ENCODE peak calls at places on chromosomes 12 and 14, in ten cellular contexts. V is GM23338, X is K562, U is breast epithelium, T is Panc1, Z is transverse colon, K is stomach, P is esophagus muscularis mucosa, A is H1, D is HCT116. O is an unnamed sample.
A peak's percentile ranks its signal among the peaks of the same experiment; 100 is the strongest.

GRCh38 chr12:8145754-8146415 is 10.9 kb upstream of the ZNF705A start:
- DNase-seq in K (no peak), X (no peak), D (no peak), P (no peak), T (no peak), A (peak; percentile 50), V (peak; percentile 82), Z (no peak), U (no peak), O (peak; percentile 34)

GRCh38 chr12:110330124-110330523 is 49.1 kb downstream of the ATP2A2 start:
- DNase-seq in D (no peak), U (no peak), P (no peak), T (no peak), Z (no peak), V (no peak), A (no peak), K (no peak), X (no peak), O (no peak)

GRCh38 chr14:68680541-68681051 is 112.3 kb downstream of the ZFP36L1 start:
- DNase-seq in V (no peak), K (no peak), D (no peak), U (no peak), P (no peak), X (no peak), Z (no peak), A (no peak), T (no peak), O (no peak)

GRCh38 chr14:91290986-91291385 is 46.5 kb upstream of the GPR68 start:
- DNase-seq in A (no peak), D (no peak), V (no peak), K (peak; percentile 67), P (no peak), T (no peak), X (no peak), Z (no peak), U (no peak), O (no peak)

GRCh38 chr12:92464911-92465310 is 237.9 kb upstream of the PLEKHG7 start:
- DNase-seq in P (no peak), X (no peak), T (no peak), U (no peak), K (no peak), Z (no peak), A (no peak), D (no peak), V (peak; percentile 41), O (no peak)

GRCh38 chr12:61916856-61917255 is 343.3 kb upstream of the USP15 start:
- DNase-seq in U (no peak), T (no peak), K (no peak), A (peak; percentile 3), Z (no peak), X (no peak), D (no peak), P (no peak), V (peak; percentile 2), O (no peak)

GRCh38 chr12:120713861-120714482 is 3.7 kb downstream of the UNC119B start:
- DNase-seq in A (no peak), D (peak; percentile 63), P (no peak), U (no peak), X (peak; percentile 64), T (peak; percentile 33), K (peak; percentile 73), V (peak; percentile 97), Z (peak; percentile 72), O (no peak)

GRCh38 chr14:58662759-58663158 is 25.0 kb downstream of the DACT1 start:
- DNase-seq in K (no peak), V (no peak), D (no peak), Z (no peak), P (no peak), X (no peak), T (no peak), A (no peak), U (no peak), O (no peak)

GRCh38 chr12:92434607-92435025 is 268.2 kb upstream of the PLEKHG7 start:
- DNase-seq in T (no peak), Z (no peak), X (no peak), P (no peak), K (no peak), V (no peak), A (no peak), U (no peak), D (no peak), O (no peak)

GRCh38 chr12:80858356-80858755 is 79.4 kb downstream of the LIN7A start:
- DNase-seq in P (no peak), U (no peak), D (no peak), Z (no peak), X (no peak), K (no peak), T (no peak), V (no peak), A (no peak), O (no peak)

GRCh38 chr12:132429122-132429931 is 60.6 kb upstream of the FBRSL1 start:
- DNase-seq in K (peak; percentile 38), D (no peak), T (no peak), X (no peak), Z (no peak), V (peak; percentile 76), U (no peak), A (no peak), P (no peak), O (peak; percentile 69)

GRCh38 chr14:73026845-73027542 is at the start of gene ZFYVE1:
- DNase-seq in D (peak; percentile 95), V (peak; percentile 100), K (peak; percentile 97), X (peak; percentile 85), P (peak; percentile 98), U (peak; percentile 95), T (peak; percentile 93), Z (peak; percentile 97), A (peak; percentile 98), O (peak; percentile 99)

GRCh38 chr12:124792961-124793441 is 70.7 kb downstream of the SCARB1 start:
- DNase-seq in P (no peak), D (no peak), A (no peak), V (no peak), U (no peak), K (no peak), T (no peak), Z (no peak), X (no peak), O (no peak)

GRCh38 chr12:127063339-127064090 is 1203.5 kb upstream of the TMEM132C start:
- DNase-seq in V (no peak), X (peak; percentile 28), U (no peak), K (no peak), A (no peak), Z (no peak), T (no peak), P (no peak), D (no peak), O (no peak)

GRCh38 chr14:92093320-92093719 is 13.1 kb downstream of the ATXN3 start:
- DNase-seq in P (no peak), Z (no peak), A (no peak), V (peak; percentile 22), X (no peak), T (no peak), K (no peak), D (no peak), U (no peak), O (no peak)

GRCh38 chr12:131094831-131095805 is 141.4 kb downstream of the ADGRD1 start:
- DNase-seq in Z (no peak), P (no peak), D (no peak), V (no peak), A (no peak), T (no peak), K (no peak), X (no peak), U (peak; percentile 40), O (peak; percentile 68)

GRCh38 chr12:131091413-131091975 is 137.8 kb downstream of the ADGRD1 start:
- DNase-seq in D (no peak), U (no peak), V (no peak), K (no peak), X (no peak), A (no peak), Z (peak; percentile 4), T (no peak), P (no peak), O (peak; percentile 15)

GRCh38 chr12:131091976-131092691 is 138.4 kb downstream of the ADGRD1 start:
- DNase-seq in A (no peak), T (no peak), V (no peak), P (no peak), K (no peak), X (no peak), D (no peak), U (peak; percentile 37), Z (peak; percentile 6), O (peak; percentile 16)

GRCh38 chr12:131093971-131094830 is 140.5 kb downstream of the ADGRD1 start:
- DNase-seq in V (no peak), K (no peak), A (no peak), Z (peak; percentile 4), T (no peak), X (no peak), U (peak; percentile 37), D (no peak), P (no peak), O (no peak)

GRCh38 chr12:131092911-131093901 is 139.5 kb downstream of the ADGRD1 start:
- DNase-seq in X (no peak), T (no peak), D (no peak), K (no peak), V (no peak), Z (peak; percentile 65), U (peak; percentile 35), A (no peak), P (no peak), O (peak; percentile 75)
- TF ChIP-seq CTCF in X (no peak), T (no peak), D (no peak), K (no peak), V (no peak), Z (no peak), U (no peak), A (no peak), P (no peak), O (no peak)

GRCh38 chr14:56198438-56198837 is 80.2 kb downstream of the PELI2 start:
- DNase-seq in X (no peak), U (no peak), T (no peak), A (no peak), K (no peak), P (peak; percentile 80), D (no peak), Z (no peak), V (no peak), O (no peak)
- TF ChIP-seq POLR2AphosphoS5 in X (no peak), U (no peak), T (no peak), A (no peak), K (no peak), P (no peak), D (no peak), Z (no peak), V (no peak), O (no peak)

DNA sequence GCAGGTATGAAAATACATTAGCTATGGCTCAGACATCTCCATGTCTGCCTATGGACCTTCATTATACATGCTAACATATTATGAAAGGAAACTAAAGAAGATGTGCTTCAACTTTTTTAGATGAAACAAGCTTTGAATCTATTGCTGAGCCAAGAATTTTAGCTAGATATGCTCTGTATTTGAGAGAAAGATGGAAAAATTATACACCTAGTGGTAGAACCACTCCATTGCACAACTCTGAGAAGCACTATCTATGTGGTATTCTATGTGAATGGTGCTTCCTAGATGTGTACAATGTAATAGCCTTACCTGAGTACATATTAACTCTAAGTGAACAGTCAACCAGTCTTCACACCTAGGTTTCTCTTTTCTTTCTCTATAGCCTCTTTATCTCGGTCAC is 17.3 kb downstream of the EPYC start:
- DNase-seq in D (no peak), A (no peak), V (no peak), P (no peak), U (no peak), Z (no peak), K (no peak), T (no peak), X (no peak), O (no peak)
- TF ChIP-seq CTCF in D (peak; percentile 34), A (peak; percentile 16), V (no peak), P (no peak), U (no peak), Z (no peak), K (no peak), T (no peak), X (no peak), O (no peak)

GRCh38 chr14:95297832-95298231 is 21.9 kb downstream of the CLMN start:
- DNase-seq in D (no peak), X (no peak), A (no peak), P (no peak), K (no peak), V (no peak), T (no peak), Z (no peak), U (no peak), O (no peak)
- TF ChIP-seq POLR2AphosphoS5 in D (no peak), X (no peak), A (no peak), P (no peak), K (no peak), V (no peak), T (no peak), Z (no peak), U (no peak), O (no peak)